ENCODE peak calls at places on chromosomes 7 and 10, in nine cellular contexts. F is AG10803, M is RWPE1, Z is pancreas, L is glomerular endothelial cell, Q is NAMALWA, T is Calu3, B is NCI-H146, W is PC-9. Y is an unnamed sample.

GRCh38 chr7:97008275-97008917 is 3.0 kb downstream of the DLX6 start:
- DNase-seq in B (no peak), F (no peak), Q (no peak), W (no peak), T (no peak), Z (no peak), L (no peak), M (no peak), Y (no peak)

GRCh38 chr10:20957744-20958143 is 60.6 kb upstream of the NEBL start:
- DNase-seq in W (no peak), Q (no peak), B (no peak), F (no peak), M (no peak), T (no peak), L (no peak), Z (no peak), Y (no peak)

GRCh38 chr7:12839508-12840153 is 152.2 kb downstream of the ARL4A start:
- DNase-seq in B (peak), F (no peak), Z (peak), M (no peak), T (no peak), W (no peak), Q (no peak), L (no peak), Y (no peak)

GRCh38 chr7:133853706-133854276 is 273.3 kb upstream of the LRGUK start:
- DNase-seq in W (peak), Q (peak), L (no peak), M (peak), B (peak), Z (peak), F (peak), T (peak), Y (peak)

GRCh38 chr10:116094356-116094755 is 178.7 kb downstream of the GFRA1 start:
- DNase-seq in L (no peak), Q (no peak), F (no peak), B (no peak), W (no peak), Z (no peak), T (no peak), M (no peak), Y (no peak)

GRCh38 chr7:1847260-1848001 is 177.4 kb downstream of the ELFN1 start:
- DNase-seq in W (no peak), L (no peak), B (no peak), Z (no peak), M (no peak), Q (no peak), F (no peak), T (no peak), Y (no peak)

GRCh38 chr7:24926623-24927539 is 53.1 kb downstream of the OSBPL3 start:
- DNase-seq in Q (no peak), M (no peak), T (no peak), F (peak), L (no peak), B (no peak), Z (no peak), W (peak), Y (no peak)

GRCh38 chr7:98395481-98395880 is 5.4 kb downstream of the BAIAP2L1 start:
- DNase-seq in L (no peak), M (no peak), Q (no peak), Z (no peak), T (no peak), W (no peak), B (no peak), F (no peak), Y (no peak)

GRCh38 chr10:33115720-33116119 is 157.7 kb upstream of the ITGB1 start:
- DNase-seq in Q (no peak), M (no peak), L (no peak), B (no peak), W (peak), F (peak), T (no peak), Z (no peak), Y (no peak)

GRCh38 chr10:81575007-81575406 is 300.0 kb upstream of the NRG3 start:
- DNase-seq in Q (no peak), W (no peak), F (no peak), B (no peak), Z (no peak), M (no peak), L (no peak), T (no peak), Y (no peak)

GRCh38 chr10:57513637-57514036 is 754.1 kb downstream of the IPMK start:
- DNase-seq in T (no peak), W (no peak), Q (no peak), Z (no peak), L (no peak), M (no peak), F (no peak), B (no peak), Y (no peak)

GRCh38 chr7:139861794-139862193 is 32.7 kb downstream of the TBXAS1 start:
- DNase-seq in Z (no peak), W (no peak), M (no peak), F (no peak), Q (no peak), B (no peak), L (no peak), T (no peak), Y (no peak)

GRCh38 chr7:149489391-149490024 is 8.1 kb downstream of the ZNF746 start:
- DNase-seq in B (no peak), Q (peak), M (no peak), Z (no peak), F (no peak), T (peak), L (no peak), W (no peak), Y (no peak)

GRCh38 chr7:25924061-25924460 is 227.9 kb upstream of the NFE2L3 start:
- DNase-seq in Z (no peak), T (no peak), M (no peak), F (no peak), Q (no peak), W (no peak), L (no peak), B (no peak), Y (no peak)

GRCh38 chr7:85101347-85101746 is 85.5 kb downstream of the SEMA3D start:
- DNase-seq in Z (no peak), M (no peak), W (no peak), Q (no peak), L (no peak), F (no peak), B (no peak), T (no peak), Y (no peak)

GRCh38 chr7:155011081-155011480 is 8.2 kb upstream of the PAXIP1 start:
- DNase-seq in T (no peak), L (no peak), W (no peak), Z (no peak), Q (no peak), F (peak), B (no peak), M (no peak), Y (no peak)

GRCh38 chr10:30188101-30188500 is 128.7 kb upstream of the JCAD start:
- DNase-seq in F (peak), L (peak), Q (no peak), M (no peak), B (no peak), T (no peak), Z (no peak), W (no peak), Y (no peak)

GRCh38 chr7:1595027-1595426 is 25.2 kb upstream of the PSMG3 start:
- DNase-seq in Z (no peak), B (no peak), F (no peak), M (no peak), T (no peak), Q (no peak), L (no peak), W (no peak), Y (no peak)

GRCh38 chr10:61798711-61799110 is 102.8 kb upstream of the ARID5B start:
- DNase-seq in M (no peak), F (no peak), Z (no peak), W (no peak), L (no peak), B (no peak), Q (no peak), T (no peak), Y (no peak)

GRCh38 chr10:3623746-3624145 is 161.3 kb downstream of the KLF6 start:
- DNase-seq in F (peak), L (no peak), T (no peak), B (no peak), Q (peak), Z (no peak), W (peak), M (no peak), Y (peak)

GRCh38 chr10:5905854-5906507 is 15.9 kb downstream of the FBH1 start:
- DNase-seq in M (no peak), B (no peak), Z (no peak), Q (no peak), T (no peak), L (no peak), W (no peak), F (no peak), Y (no peak)

GRCh38 chr10:3763852-3764625 is 21.0 kb downstream of the KLF6 start:
- DNase-seq in M (no peak), T (no peak), Q (no peak), W (peak), Z (no peak), F (peak), B (no peak), L (no peak), Y (no peak)

GRCh38 chr7:42292991-42293521 is 56.0 kb upstream of the GLI3 start:
- DNase-seq in B (no peak), W (peak), M (peak), L (no peak), Z (no peak), T (no peak), Q (no peak), F (no peak), Y (no peak)

GRCh38 chr7:81170291-81170690 is 251.4 kb upstream of the SEMA3C start:
- DNase-seq in Z (no peak), F (no peak), W (no peak), Q (no peak), T (no peak), B (no peak), M (no peak), L (no peak), Y (no peak)

GRCh38 chr7:117781707-117782106 is 91.5 kb downstream of the CTTNBP2 start:
- DNase-seq in Q (no peak), B (no peak), M (no peak), T (no peak), W (no peak), F (no peak), L (no peak), Z (no peak), Y (no peak)

GRCh38 chr10:34768261-34768971 is 46.7 kb downstream of the PARD3 start:
- DNase-seq in M (peak), F (peak), Z (peak), T (peak), W (no peak), Q (no peak), L (no peak), B (peak), Y (no peak)

GRCh38 chr10:100999742-101000601 is at the start of gene LZTS2:
- DNase-seq in Q (no peak), L (no peak), Z (no peak), B (peak), T (peak), F (no peak), M (no peak), W (no peak), Y (no peak)

GRCh38 chr7:137978464-137979237 is 23.2 kb downstream of the CREB3L2 start:
- DNase-seq in Q (no peak), T (peak), Z (no peak), B (no peak), M (peak), F (peak), W (peak), L (peak), Y (no peak)

GRCh38 chr10:37240223-37240622 is 114.8 kb downstream of the ANKRD30A start:
- DNase-seq in F (no peak), L (no peak), M (no peak), W (no peak), Q (no peak), B (no peak), Z (no peak), T (no peak), Y (no peak)

Y was measured in Karpas-422.